ENCODE peak calls at places on chromosomes 13 and 19, in six cellular contexts. One of them, this sample, is unnamed.

GRCh38 chr13:40568672-40569350 is 97.6 kb downstream of the FOXO1 start:
- DNase-seq in nucleus accumbens: no peak
- DNase-seq in stimulated activated naive CD8-positive, alpha-beta T cell treated with anti-CD3 and anti-CD28 coated beads, Interleukin-15, Interleukin-2, amounts not matched to agents 100 U/mL and 50 U/mL, for 24 hours: no peak
- DNase-seq in neural crest cell: no peak
- DNase-seq in dermis microvascular lymphatic vessel endothelial cell: peak
- DNase-seq in neuronal stem cell: no peak
- DNase-seq in this sample: no peak

GRCh38 chr13:81577601-81578000 is 1236.7 kb upstream of the SPRY2 start:
- DNase-seq in stimulated activated naive CD8-positive, alpha-beta T cell treated with anti-CD3 and anti-CD28 coated beads, Interleukin-15, Interleukin-2, amounts not matched to agents 100 U/mL and 50 U/mL, for 24 hours: no peak
- DNase-seq in neural crest cell: no peak
- DNase-seq in nucleus accumbens: no peak
- DNase-seq in dermis microvascular lymphatic vessel endothelial cell: no peak
- DNase-seq in neuronal stem cell: no peak
- DNase-seq in this sample: peak

GRCh38 chr13:23160241-23161175 is 20.3 kb upstream of the SGCG start:
- DNase-seq in stimulated activated naive CD8-positive, alpha-beta T cell treated with anti-CD3 and anti-CD28 coated beads, Interleukin-15, Interleukin-2, amounts not matched to agents 100 U/mL and 50 U/mL, for 24 hours: no peak
- DNase-seq in neuronal stem cell: peak
- DNase-seq in nucleus accumbens: no peak
- DNase-seq in dermis microvascular lymphatic vessel endothelial cell: no peak
- DNase-seq in neural crest cell: peak
- DNase-seq in this sample: no peak

GRCh38 chr13:94822356-94822755 is 110.0 kb upstream of the SOX21 start:
- DNase-seq in stimulated activated naive CD8-positive, alpha-beta T cell treated with anti-CD3 and anti-CD28 coated beads, Interleukin-15, Interleukin-2, amounts not matched to agents 100 U/mL and 50 U/mL, for 24 hours: no peak
- DNase-seq in neuronal stem cell: no peak
- DNase-seq in nucleus accumbens: no peak
- DNase-seq in dermis microvascular lymphatic vessel endothelial cell: no peak
- DNase-seq in neural crest cell: no peak
- DNase-seq in this sample: no peak

GRCh38 chr13:99057310-99057975 is 79.6 kb upstream of the DOCK9 start:
- DNase-seq in neural crest cell: no peak
- DNase-seq in nucleus accumbens: no peak
- DNase-seq in stimulated activated naive CD8-positive, alpha-beta T cell treated with anti-CD3 and anti-CD28 coated beads, Interleukin-15, Interleukin-2, amounts not matched to agents 100 U/mL and 50 U/mL, for 24 hours: no peak
- DNase-seq in dermis microvascular lymphatic vessel endothelial cell: no peak
- DNase-seq in neuronal stem cell: no peak
- DNase-seq in this sample: no peak

GRCh38 chr13:106570354-106570822 is 2.5 kb upstream of the ARGLU1 start:
- DNase-seq in stimulated activated naive CD8-positive, alpha-beta T cell treated with anti-CD3 and anti-CD28 coated beads, Interleukin-15, Interleukin-2, amounts not matched to agents 100 U/mL and 50 U/mL, for 24 hours: peak
- DNase-seq in dermis microvascular lymphatic vessel endothelial cell: peak
- DNase-seq in nucleus accumbens: no peak
- DNase-seq in neuronal stem cell: peak
- DNase-seq in neural crest cell: peak
- DNase-seq in this sample: no peak

GRCh38 chr19:10122066-10122465 is 2.4 kb upstream of the EIF3G start:
- DNase-seq in nucleus accumbens: no peak
- DNase-seq in neural crest cell: no peak
- DNase-seq in neuronal stem cell: no peak
- DNase-seq in stimulated activated naive CD8-positive, alpha-beta T cell treated with anti-CD3 and anti-CD28 coated beads, Interleukin-15, Interleukin-2, amounts not matched to agents 100 U/mL and 50 U/mL, for 24 hours: no peak
- DNase-seq in dermis microvascular lymphatic vessel endothelial cell: peak
- DNase-seq in this sample: no peak

GRCh38 chr19:45250832-45251451 is at the start of gene MARK4:
- DNase-seq in dermis microvascular lymphatic vessel endothelial cell: peak
- DNase-seq in nucleus accumbens: peak
- DNase-seq in stimulated activated naive CD8-positive, alpha-beta T cell treated with anti-CD3 and anti-CD28 coated beads, Interleukin-15, Interleukin-2, amounts not matched to agents 100 U/mL and 50 U/mL, for 24 hours: peak
- DNase-seq in neural crest cell: peak
- DNase-seq in neuronal stem cell: peak
- DNase-seq in this sample: no peak

GRCh38 chr13:44259045-44260042 is 114.3 kb upstream of the SERP2 start:
- DNase-seq in stimulated activated naive CD8-positive, alpha-beta T cell treated with anti-CD3 and anti-CD28 coated beads, Interleukin-15, Interleukin-2, amounts not matched to agents 100 U/mL and 50 U/mL, for 24 hours: peak
- DNase-seq in neural crest cell: no peak
- DNase-seq in dermis microvascular lymphatic vessel endothelial cell: peak
- DNase-seq in neuronal stem cell: no peak
- DNase-seq in nucleus accumbens: no peak
- DNase-seq in this sample: no peak

GRCh38 chr13:52405767-52406494 is at the start of gene THSD1:
- DNase-seq in neuronal stem cell: peak
- DNase-seq in dermis microvascular lymphatic vessel endothelial cell: peak
- DNase-seq in nucleus accumbens: no peak
- DNase-seq in stimulated activated naive CD8-positive, alpha-beta T cell treated with anti-CD3 and anti-CD28 coated beads, Interleukin-15, Interleukin-2, amounts not matched to agents 100 U/mL and 50 U/mL, for 24 hours: peak
- DNase-seq in neural crest cell: no peak
- DNase-seq in this sample: no peak

GRCh38 chr13:26480246-26480855 is 77.1 kb upstream of the WASF3 start:
- DNase-seq in stimulated activated naive CD8-positive, alpha-beta T cell treated with anti-CD3 and anti-CD28 coated beads, Interleukin-15, Interleukin-2, amounts not matched to agents 100 U/mL and 50 U/mL, for 24 hours: no peak
- DNase-seq in nucleus accumbens: no peak
- DNase-seq in dermis microvascular lymphatic vessel endothelial cell: no peak
- DNase-seq in neuronal stem cell: no peak
- DNase-seq in neural crest cell: no peak
- DNase-seq in this sample: no peak

GRCh38 chr19:327291-328024 is 17.1 kb downstream of the MIER2 start:
- DNase-seq in neural crest cell: no peak
- DNase-seq in neuronal stem cell: no peak
- DNase-seq in stimulated activated naive CD8-positive, alpha-beta T cell treated with anti-CD3 and anti-CD28 coated beads, Interleukin-15, Interleukin-2, amounts not matched to agents 100 U/mL and 50 U/mL, for 24 hours: no peak
- DNase-seq in nucleus accumbens: no peak
- DNase-seq in dermis microvascular lymphatic vessel endothelial cell: no peak
- DNase-seq in this sample: no peak

GRCh38 chr19:13281567-13282291 is 131.5 kb downstream of the IER2 start:
- DNase-seq in nucleus accumbens: no peak
- DNase-seq in neural crest cell: no peak
- DNase-seq in stimulated activated naive CD8-positive, alpha-beta T cell treated with anti-CD3 and anti-CD28 coated beads, Interleukin-15, Interleukin-2, amounts not matched to agents 100 U/mL and 50 U/mL, for 24 hours: no peak
- DNase-seq in dermis microvascular lymphatic vessel endothelial cell: no peak
- DNase-seq in neuronal stem cell: no peak
- DNase-seq in this sample: no peak

GRCh38 chr13:22428188-22428828 is 752.5 kb upstream of the SGCG start:
- DNase-seq in neuronal stem cell: no peak
- DNase-seq in stimulated activated naive CD8-positive, alpha-beta T cell treated with anti-CD3 and anti-CD28 coated beads, Interleukin-15, Interleukin-2, amounts not matched to agents 100 U/mL and 50 U/mL, for 24 hours: no peak
- DNase-seq in nucleus accumbens: no peak
- DNase-seq in dermis microvascular lymphatic vessel endothelial cell: no peak
- DNase-seq in neural crest cell: no peak
- DNase-seq in this sample: no peak

GRCh38 chr13:110262944-110263343 is 44.0 kb downstream of the COL4A1 start:
- DNase-seq in nucleus accumbens: no peak
- DNase-seq in neuronal stem cell: no peak
- DNase-seq in dermis microvascular lymphatic vessel endothelial cell: no peak
- DNase-seq in neural crest cell: no peak
- DNase-seq in stimulated activated naive CD8-positive, alpha-beta T cell treated with anti-CD3 and anti-CD28 coated beads, Interleukin-15, Interleukin-2, amounts not matched to agents 100 U/mL and 50 U/mL, for 24 hours: no peak
- DNase-seq in this sample: no peak

GRCh38 chr13:25415196-25415595 is 43.4 kb downstream of the ATP8A2 start:
- DNase-seq in dermis microvascular lymphatic vessel endothelial cell: no peak
- DNase-seq in neural crest cell: no peak
- DNase-seq in nucleus accumbens: no peak
- DNase-seq in neuronal stem cell: no peak
- DNase-seq in stimulated activated naive CD8-positive, alpha-beta T cell treated with anti-CD3 and anti-CD28 coated beads, Interleukin-15, Interleukin-2, amounts not matched to agents 100 U/mL and 50 U/mL, for 24 hours: no peak
- DNase-seq in this sample: no peak

GRCh38 chr19:39133431-39134270 is 8.1 kb downstream of the PAK4 start:
- DNase-seq in neural crest cell: no peak
- DNase-seq in neuronal stem cell: no peak
- DNase-seq in dermis microvascular lymphatic vessel endothelial cell: no peak
- DNase-seq in nucleus accumbens: no peak
- DNase-seq in stimulated activated naive CD8-positive, alpha-beta T cell treated with anti-CD3 and anti-CD28 coated beads, Interleukin-15, Interleukin-2, amounts not matched to agents 100 U/mL and 50 U/mL, for 24 hours: no peak
- DNase-seq in this sample: no peak

GRCh38 chr13:52786747-52787146 is 47.1 kb upstream of the CNMD start:
- DNase-seq in neuronal stem cell: no peak
- DNase-seq in dermis microvascular lymphatic vessel endothelial cell: no peak
- DNase-seq in nucleus accumbens: peak
- DNase-seq in neural crest cell: no peak
- DNase-seq in stimulated activated naive CD8-positive, alpha-beta T cell treated with anti-CD3 and anti-CD28 coated beads, Interleukin-15, Interleukin-2, amounts not matched to agents 100 U/mL and 50 U/mL, for 24 hours: no peak
- DNase-seq in this sample: no peak

GRCh38 chr13:38733146-38733545 is 46.3 kb downstream of the FREM2 start:
- DNase-seq in stimulated activated naive CD8-positive, alpha-beta T cell treated with anti-CD3 and anti-CD28 coated beads, Interleukin-15, Interleukin-2, amounts not matched to agents 100 U/mL and 50 U/mL, for 24 hours: no peak
- DNase-seq in neuronal stem cell: no peak
- DNase-seq in dermis microvascular lymphatic vessel endothelial cell: no peak
- DNase-seq in nucleus accumbens: no peak
- DNase-seq in neural crest cell: no peak
- DNase-seq in this sample: no peak

GRCh38 chr13:23621316-23621645 is 51.1 kb downstream of the TNFRSF19 start:
- DNase-seq in stimulated activated naive CD8-positive, alpha-beta T cell treated with anti-CD3 and anti-CD28 coated beads, Interleukin-15, Interleukin-2, amounts not matched to agents 100 U/mL and 50 U/mL, for 24 hours: no peak
- DNase-seq in dermis microvascular lymphatic vessel endothelial cell: peak
- DNase-seq in nucleus accumbens: no peak
- DNase-seq in neuronal stem cell: no peak
- DNase-seq in neural crest cell: no peak
- DNase-seq in this sample: no peak

GRCh38 chr13:49836516-49836915 is 44.0 kb upstream of the KPNA3 start:
- DNase-seq in nucleus accumbens: no peak
- DNase-seq in neuronal stem cell: peak
- DNase-seq in neural crest cell: no peak
- DNase-seq in stimulated activated naive CD8-positive, alpha-beta T cell treated with anti-CD3 and anti-CD28 coated beads, Interleukin-15, Interleukin-2, amounts not matched to agents 100 U/mL and 50 U/mL, for 24 hours: no peak
- DNase-seq in dermis microvascular lymphatic vessel endothelial cell: no peak
- DNase-seq in this sample: no peak

GRCh38 chr13:45511310-45512147 is 46.8 kb downstream of the COG3 start:
- DNase-seq in nucleus accumbens: no peak
- DNase-seq in neuronal stem cell: peak
- DNase-seq in neural crest cell: peak
- DNase-seq in stimulated activated naive CD8-positive, alpha-beta T cell treated with anti-CD3 and anti-CD28 coated beads, Interleukin-15, Interleukin-2, amounts not matched to agents 100 U/mL and 50 U/mL, for 24 hours: no peak
- DNase-seq in dermis microvascular lymphatic vessel endothelial cell: peak
- DNase-seq in this sample: peak

GRCh38 chr13:23617551-23618014 is 47.4 kb downstream of the TNFRSF19 start:
- DNase-seq in stimulated activated naive CD8-positive, alpha-beta T cell treated with anti-CD3 and anti-CD28 coated beads, Interleukin-15, Interleukin-2, amounts not matched to agents 100 U/mL and 50 U/mL, for 24 hours: no peak
- DNase-seq in neuronal stem cell: no peak
- DNase-seq in dermis microvascular lymphatic vessel endothelial cell: no peak
- DNase-seq in nucleus accumbens: no peak
- DNase-seq in neural crest cell: no peak
- DNase-seq in this sample: no peak

GRCh38 chr13:40060318-40061007 is 405.0 kb downstream of the COG6 start:
- DNase-seq in neural crest cell: no peak
- DNase-seq in nucleus accumbens: peak
- DNase-seq in dermis microvascular lymphatic vessel endothelial cell: peak
- DNase-seq in neuronal stem cell: no peak
- DNase-seq in stimulated activated naive CD8-positive, alpha-beta T cell treated with anti-CD3 and anti-CD28 coated beads, Interleukin-15, Interleukin-2, amounts not matched to agents 100 U/mL and 50 U/mL, for 24 hours: peak
- DNase-seq in this sample: no peak

GRCh38 chr19:54279441-54279962 is 1.4 kb downstream of the LILRB2 start:
- DNase-seq in neuronal stem cell: no peak
- DNase-seq in dermis microvascular lymphatic vessel endothelial cell: no peak
- DNase-seq in nucleus accumbens: no peak
- DNase-seq in neural crest cell: no peak
- DNase-seq in stimulated activated naive CD8-positive, alpha-beta T cell treated with anti-CD3 and anti-CD28 coated beads, Interleukin-15, Interleukin-2, amounts not matched to agents 100 U/mL and 50 U/mL, for 24 hours: no peak
- DNase-seq in this sample: no peak

GRCh38 chr19:30212574-30212973 is 159.6 kb upstream of the ZNF536 start:
- DNase-seq in stimulated activated naive CD8-positive, alpha-beta T cell treated with anti-CD3 and anti-CD28 coated beads, Interleukin-15, Interleukin-2, amounts not matched to agents 100 U/mL and 50 U/mL, for 24 hours: no peak
- DNase-seq in nucleus accumbens: no peak
- DNase-seq in neuronal stem cell: no peak
- DNase-seq in neural crest cell: no peak
- DNase-seq in dermis microvascular lymphatic vessel endothelial cell: no peak
- DNase-seq in this sample: no peak

GRCh38 chr13:27962128-27962841 is 6.8 kb downstream of the CDX2 start:
- DNase-seq in neural crest cell: no peak
- DNase-seq in stimulated activated naive CD8-positive, alpha-beta T cell treated with anti-CD3 and anti-CD28 coated beads, Interleukin-15, Interleukin-2, amounts not matched to agents 100 U/mL and 50 U/mL, for 24 hours: no peak
- DNase-seq in neuronal stem cell: no peak
- DNase-seq in dermis microvascular lymphatic vessel endothelial cell: no peak
- DNase-seq in nucleus accumbens: no peak
- DNase-seq in this sample: no peak

GRCh38 chr13:24746618-24747247 is 17.2 kb upstream of the RNF17 start:
- DNase-seq in dermis microvascular lymphatic vessel endothelial cell: peak
- DNase-seq in nucleus accumbens: no peak
- DNase-seq in neuronal stem cell: peak
- DNase-seq in stimulated activated naive CD8-positive, alpha-beta T cell treated with anti-CD3 and anti-CD28 coated beads, Interleukin-15, Interleukin-2, amounts not matched to agents 100 U/mL and 50 U/mL, for 24 hours: peak
- DNase-seq in neural crest cell: peak
- DNase-seq in this sample: no peak

GRCh38 chr13:114257014-114257413 is 22.3 kb downstream of the CDC16 start:
- DNase-seq in nucleus accumbens: no peak
- DNase-seq in neuronal stem cell: no peak
- DNase-seq in dermis microvascular lymphatic vessel endothelial cell: no peak
- DNase-seq in stimulated activated naive CD8-positive, alpha-beta T cell treated with anti-CD3 and anti-CD28 coated beads, Interleukin-15, Interleukin-2, amounts not matched to agents 100 U/mL and 50 U/mL, for 24 hours: no peak
- DNase-seq in neural crest cell: no peak
- DNase-seq in this sample: no peak

GRCh38 chr13:51541809-51542258 is 42.4 kb upstream of the WDFY2 start:
- DNase-seq in stimulated activated naive CD8-positive, alpha-beta T cell treated with anti-CD3 and anti-CD28 coated beads, Interleukin-15, Interleukin-2, amounts not matched to agents 100 U/mL and 50 U/mL, for 24 hours: no peak
- DNase-seq in dermis microvascular lymphatic vessel endothelial cell: no peak
- DNase-seq in neuronal stem cell: no peak
- DNase-seq in neural crest cell: no peak
- DNase-seq in nucleus accumbens: no peak
- DNase-seq in this sample: no peak

GRCh38 chr19:56272448-56272847 is at the start of gene EDDM13:
- DNase-seq in neuronal stem cell: no peak
- DNase-seq in neural crest cell: no peak
- DNase-seq in dermis microvascular lymphatic vessel endothelial cell: peak
- DNase-seq in nucleus accumbens: no peak
- DNase-seq in stimulated activated naive CD8-positive, alpha-beta T cell treated with anti-CD3 and anti-CD28 coated beads, Interleukin-15, Interleukin-2, amounts not matched to agents 100 U/mL and 50 U/mL, for 24 hours: no peak
- DNase-seq in this sample: no peak

GRCh38 chr19:771332-771785 is 20.4 kb downstream of the MISP start:
- DNase-seq in neural crest cell: peak
- DNase-seq in stimulated activated naive CD8-positive, alpha-beta T cell treated with anti-CD3 and anti-CD28 coated beads, Interleukin-15, Interleukin-2, amounts not matched to agents 100 U/mL and 50 U/mL, for 24 hours: peak
- DNase-seq in neuronal stem cell: no peak
- DNase-seq in dermis microvascular lymphatic vessel endothelial cell: peak
- DNase-seq in nucleus accumbens: no peak
- DNase-seq in this sample: no peak

GRCh38 chr13:33816912-33817311 is 1.0 kb upstream of the RFC3 start:
- DNase-seq in dermis microvascular lymphatic vessel endothelial cell: no peak
- DNase-seq in neural crest cell: no peak
- DNase-seq in stimulated activated naive CD8-positive, alpha-beta T cell treated with anti-CD3 and anti-CD28 coated beads, Interleukin-15, Interleukin-2, amounts not matched to agents 100 U/mL and 50 U/mL, for 24 hours: no peak
- DNase-seq in neuronal stem cell: no peak
- DNase-seq in nucleus accumbens: no peak
- DNase-seq in this sample: no peak

GRCh38 chr19:41298327-41298964 is 11.5 kb upstream of the CCDC97 start:
- DNase-seq in dermis microvascular lymphatic vessel endothelial cell: peak
- DNase-seq in neuronal stem cell: no peak
- DNase-seq in stimulated activated naive CD8-positive, alpha-beta T cell treated with anti-CD3 and anti-CD28 coated beads, Interleukin-15, Interleukin-2, amounts not matched to agents 100 U/mL and 50 U/mL, for 24 hours: peak
- DNase-seq in neural crest cell: no peak
- DNase-seq in nucleus accumbens: no peak
- DNase-seq in this sample: peak

GRCh38 chr19:7272856-7273578 is 21.2 kb downstream of the INSR start:
- DNase-seq in nucleus accumbens: no peak
- DNase-seq in neural crest cell: no peak
- DNase-seq in neuronal stem cell: no peak
- DNase-seq in dermis microvascular lymphatic vessel endothelial cell: no peak
- DNase-seq in stimulated activated naive CD8-positive, alpha-beta T cell treated with anti-CD3 and anti-CD28 coated beads, Interleukin-15, Interleukin-2, amounts not matched to agents 100 U/mL and 50 U/mL, for 24 hours: no peak
- DNase-seq in this sample: no peak

GRCh38 chr19:17289489-17289888 is 7.8 kb downstream of the ANKLE1 start:
- DNase-seq in neural crest cell: peak
- DNase-seq in dermis microvascular lymphatic vessel endothelial cell: peak
- DNase-seq in neuronal stem cell: peak
- DNase-seq in nucleus accumbens: no peak
- DNase-seq in stimulated activated naive CD8-positive, alpha-beta T cell treated with anti-CD3 and anti-CD28 coated beads, Interleukin-15, Interleukin-2, amounts not matched to agents 100 U/mL and 50 U/mL, for 24 hours: peak
- DNase-seq in this sample: peak

GRCh38 chr13:25906211-25906661 is 145.6 kb downstream of the SHISA2 start:
- DNase-seq in stimulated activated naive CD8-positive, alpha-beta T cell treated with anti-CD3 and anti-CD28 coated beads, Interleukin-15, Interleukin-2, amounts not matched to agents 100 U/mL and 50 U/mL, for 24 hours: no peak
- DNase-seq in nucleus accumbens: no peak
- DNase-seq in dermis microvascular lymphatic vessel endothelial cell: no peak
- DNase-seq in neural crest cell: no peak
- DNase-seq in neuronal stem cell: no peak
- DNase-seq in this sample: no peak

GRCh38 chr19:35124098-35125060 is 8.8 kb downstream of the FXYD3 start:
- DNase-seq in dermis microvascular lymphatic vessel endothelial cell: peak
- DNase-seq in neural crest cell: no peak
- DNase-seq in stimulated activated naive CD8-positive, alpha-beta T cell treated with anti-CD3 and anti-CD28 coated beads, Interleukin-15, Interleukin-2, amounts not matched to agents 100 U/mL and 50 U/mL, for 24 hours: peak
- DNase-seq in nucleus accumbens: peak
- DNase-seq in neuronal stem cell: no peak
- DNase-seq in this sample: peak

GRCh38 chr19:7877249-7877836 is 3.2 kb upstream of the PRR36 start:
- DNase-seq in dermis microvascular lymphatic vessel endothelial cell: no peak
- DNase-seq in stimulated activated naive CD8-positive, alpha-beta T cell treated with anti-CD3 and anti-CD28 coated beads, Interleukin-15, Interleukin-2, amounts not matched to agents 100 U/mL and 50 U/mL, for 24 hours: no peak
- DNase-seq in nucleus accumbens: no peak
- DNase-seq in neural crest cell: no peak
- DNase-seq in neuronal stem cell: no peak
- DNase-seq in this sample: no peak

GRCh38 chr19:11461453-11461852 is 19.4 kb downstream of the ELAVL3 start:
- DNase-seq in neuronal stem cell: no peak
- DNase-seq in stimulated activated naive CD8-positive, alpha-beta T cell treated with anti-CD3 and anti-CD28 coated beads, Interleukin-15, Interleukin-2, amounts not matched to agents 100 U/mL and 50 U/mL, for 24 hours: no peak
- DNase-seq in dermis microvascular lymphatic vessel endothelial cell: no peak
- DNase-seq in neural crest cell: no peak
- DNase-seq in nucleus accumbens: no peak
- DNase-seq in this sample: no peak